ENCODE peak calls at places on chromosomes 4 and X, in five cellular contexts. X is AG09309, P is right atrium auricular region, H is left ventricle myocardium inferior, G is astrocyte of the spinal cord. Z is an unnamed sample.

GRCh38 chr4:136644279-136644678 is 888.0 kb downstream of the PCDH18 start:
- DNase-seq in X (no peak), P (no peak), G (no peak), H (no peak), Z (no peak)

GRCh38 chr4:24792552-24792951 is 2.8 kb upstream of the SOD3 start:
- DNase-seq in P (no peak), H (no peak), X (no peak), G (no peak), Z (no peak)

GRCh38 chrX:68831405-68832100 is 2.7 kb downstream of the EFNB1 start:
- DNase-seq in P (peak; percentile 51), H (no peak), X (no peak), G (no peak), Z (no peak)

GRCh38 chrX:121958886-121959285 is 911.5 kb downstream of the GLUD2 start:
- DNase-seq in X (no peak), G (peak; percentile 4), H (no peak), P (no peak), Z (peak; percentile 3)

GRCh38 chr4:99945718-99946345 is 586 bp downstream of the DNAJB14 start:
- DNase-seq in H (no peak), P (no peak), G (peak; percentile 43), X (no peak), Z (peak; percentile 27)

GRCh38 chrX:37652053-37652452 is 33.5 kb upstream of the XK start:
- DNase-seq in P (no peak), H (no peak), G (no peak), X (no peak), Z (no peak)

GRCh38 chr4:86896596-86896995 is 4.4 kb upstream of the C4orf36 start:
- DNase-seq in H (no peak), G (no peak), X (no peak), P (no peak), Z (peak; percentile 11)

GRCh38 chr4:148431401-148431800 is 10.8 kb downstream of the NR3C2 start:
- DNase-seq in H (no peak), G (no peak), X (no peak), P (no peak), Z (no peak)

GRCh38 chr4:138910914-138911336 is 104.7 kb upstream of the NOCT start:
- DNase-seq in X (no peak), H (peak; percentile 80), G (peak; percentile 88), P (peak; percentile 92), Z (peak; percentile 76)

GRCh38 chrX:75522565-75523411 is at the start of gene ZDHHC15:
- DNase-seq in X (no peak), G (peak; percentile 35), H (peak; percentile 54), P (peak; percentile 59), Z (peak; percentile 4)

GRCh38 chr4:86014599-86014998 is 345.3 kb downstream of the MAPK10 start:
- DNase-seq in X (no peak), P (no peak), H (no peak), G (peak; percentile 40), Z (no peak)

GRCh38 chr4:15784959-15785634 is 7.0 kb downstream of the CD38 start:
- DNase-seq in P (no peak), X (no peak), H (no peak), G (no peak), Z (no peak)

GRCh38 chr4:6027392-6027791 is 9.2 kb upstream of the C4orf50 start:
- DNase-seq in X (no peak), H (no peak), G (no peak), P (no peak), Z (no peak)

GRCh38 chr4:184762100-184762499 is 28.2 kb upstream of the CENPU start:
- DNase-seq in X (no peak), H (no peak), G (no peak), P (no peak), Z (no peak)

GRCh38 chrX:77668391-77669237 is 117.4 kb downstream of the ATRX start:
- DNase-seq in P (no peak), G (peak; percentile 47), X (no peak), H (no peak), Z (peak; percentile 9)

GRCh38 chr4:74318270-74318669 is 10.0 kb downstream of the EPGN start:
- DNase-seq in H (no peak), X (no peak), G (no peak), P (no peak), Z (no peak)

GRCh38 chrX:45783002-45783401 is 582.3 kb upstream of the DIPK2B start:
- DNase-seq in H (no peak), P (no peak), G (no peak), X (no peak), Z (no peak)

GRCh38 chr4:158094413-158095110 is 78.3 kb downstream of the GASK1B start:
- DNase-seq in H (no peak), X (no peak), G (peak; percentile 78), P (no peak), Z (no peak)

GRCh38 chr4:13413719-13414437 is 70.3 kb downstream of the RAB28 start:
- DNase-seq in P (no peak), G (no peak), H (no peak), X (no peak), Z (peak; percentile 36)

GRCh38 chr4:38686682-38687081 is 22.7 kb downstream of the KLF3 start:
- DNase-seq in H (no peak), G (no peak), X (no peak), P (no peak), Z (peak; percentile 23)

GRCh38 chr4:82721819-82722423 is 76.7 kb downstream of the SCD5 start:
- DNase-seq in P (no peak), X (no peak), G (no peak), H (peak; percentile 39), Z (peak; percentile 35)
- TF ChIP-seq CTCF in P (peak; percentile 58), X (peak; percentile 71), G (peak; percentile 52), H (peak; percentile 73), Z (peak; percentile 56)

GRCh38 chrX:9899640-9900075 is 67.5 kb upstream of the CLDN34 start:
- DNase-seq in G (peak; percentile 84), H (no peak), X (peak; percentile 71), P (no peak), Z (peak; percentile 83)
- H3K4me3 ChIP-seq in G (no peak overlapping the region), H (no peak overlapping the region), X (no peak overlapping the region), P (no peak overlapping the region), Z (no peak overlapping the region)

GRCh38 chrX:132171478-132171877 is 43.7 kb upstream of the FRMD7 start:
- DNase-seq in P (no peak), H (no peak), G (no peak), X (no peak), Z (no peak)
- TF ChIP-seq CTCF in P (peak; percentile 33), H (peak; percentile 41), G (no peak), X (no peak), Z (no peak)

DNA sequence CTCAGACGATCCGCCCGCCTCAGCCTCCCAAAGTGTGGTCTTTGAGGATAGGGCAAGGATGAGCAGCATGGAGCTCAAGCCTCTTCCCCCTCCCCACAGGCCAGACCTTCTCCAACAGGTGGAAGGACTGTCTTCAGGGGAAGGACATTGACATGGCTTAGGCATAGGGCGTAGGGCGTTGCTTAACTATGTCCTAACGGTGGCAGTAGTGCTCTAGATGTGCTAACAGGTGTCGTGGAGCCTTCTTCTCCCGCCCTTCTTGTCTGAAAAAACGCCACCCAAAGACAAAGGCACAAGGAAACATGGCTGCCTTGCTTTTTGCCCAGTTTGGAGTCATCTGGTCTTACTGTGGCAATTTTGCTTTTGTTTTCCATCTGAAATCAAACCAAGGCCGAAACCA is 219.8 kb downstream of the OR13H1 start:
- DNase-seq in G (peak; percentile 85), X (peak; percentile 83), H (no peak), P (peak; percentile 81), Z (peak; percentile 17)
- H3K4me3 ChIP-seq in G (peak overlapping the region; percentile 37), X (peak overlapping the region; percentile 51), H (no peak overlapping the region), P (peak overlapping the region; percentile 23), Z (no peak overlapping the region)

GRCh38 chr4:8547108-8547911 is 32.9 kb upstream of the GPR78 start:
- DNase-seq in P (no peak), G (no peak), H (no peak), X (no peak), Z (peak; percentile 41)
- TF ChIP-seq CTCF in P (peak; percentile 33), G (peak; percentile 15), H (no peak), X (peak; percentile 6), Z (peak; percentile 4)

DNA sequence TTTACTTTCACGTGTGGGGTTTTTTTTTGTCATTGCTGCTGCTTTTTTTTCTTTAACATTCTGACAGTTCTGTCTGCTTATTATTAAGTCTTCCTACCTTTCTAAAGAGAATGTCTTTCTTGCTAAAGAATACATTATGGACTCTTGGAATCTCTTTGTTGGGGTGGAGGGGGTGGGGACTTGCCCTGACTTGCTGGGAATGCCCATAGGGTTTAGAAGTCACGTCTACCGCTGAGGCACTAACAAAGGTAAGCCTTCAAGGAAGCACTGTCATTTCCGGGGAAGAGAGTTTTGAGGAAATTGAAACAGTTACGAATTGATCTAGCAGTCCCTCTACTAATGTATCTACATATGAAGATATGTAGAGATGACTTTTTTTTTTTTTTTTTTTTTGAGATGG is 19.4 kb downstream of the CD99 start:
- DNase-seq in H (no peak), X (no peak), G (no peak), P (no peak), Z (no peak)
- H3K4me3 ChIP-seq in H (peak overlapping the region; percentile 43), X (peak overlapping the region; percentile 11), G (peak overlapping the region; percentile 18), P (no peak overlapping the region), Z (peak overlapping the region; percentile 18)

GRCh38 chr4:80127870-80128419 is 54.9 kb upstream of the ANTXR2 start:
- DNase-seq in X (no peak), H (no peak), G (no peak), P (no peak), Z (no peak)

GRCh38 chr4:80126435-80126834 is 53.4 kb upstream of the ANTXR2 start:
- DNase-seq in P (no peak), X (no peak), H (no peak), G (no peak), Z (no peak)

GRCh38 chr4:80128941-80129340 is 55.9 kb upstream of the ANTXR2 start:
- DNase-seq in P (no peak), G (no peak), H (no peak), X (no peak), Z (no peak)

GRCh38 chr4:80125252-80126177 is 52.5 kb upstream of the ANTXR2 start:
- DNase-seq in H (no peak), G (peak; percentile 55), X (no peak), P (no peak), Z (peak; percentile 49)

DNA sequence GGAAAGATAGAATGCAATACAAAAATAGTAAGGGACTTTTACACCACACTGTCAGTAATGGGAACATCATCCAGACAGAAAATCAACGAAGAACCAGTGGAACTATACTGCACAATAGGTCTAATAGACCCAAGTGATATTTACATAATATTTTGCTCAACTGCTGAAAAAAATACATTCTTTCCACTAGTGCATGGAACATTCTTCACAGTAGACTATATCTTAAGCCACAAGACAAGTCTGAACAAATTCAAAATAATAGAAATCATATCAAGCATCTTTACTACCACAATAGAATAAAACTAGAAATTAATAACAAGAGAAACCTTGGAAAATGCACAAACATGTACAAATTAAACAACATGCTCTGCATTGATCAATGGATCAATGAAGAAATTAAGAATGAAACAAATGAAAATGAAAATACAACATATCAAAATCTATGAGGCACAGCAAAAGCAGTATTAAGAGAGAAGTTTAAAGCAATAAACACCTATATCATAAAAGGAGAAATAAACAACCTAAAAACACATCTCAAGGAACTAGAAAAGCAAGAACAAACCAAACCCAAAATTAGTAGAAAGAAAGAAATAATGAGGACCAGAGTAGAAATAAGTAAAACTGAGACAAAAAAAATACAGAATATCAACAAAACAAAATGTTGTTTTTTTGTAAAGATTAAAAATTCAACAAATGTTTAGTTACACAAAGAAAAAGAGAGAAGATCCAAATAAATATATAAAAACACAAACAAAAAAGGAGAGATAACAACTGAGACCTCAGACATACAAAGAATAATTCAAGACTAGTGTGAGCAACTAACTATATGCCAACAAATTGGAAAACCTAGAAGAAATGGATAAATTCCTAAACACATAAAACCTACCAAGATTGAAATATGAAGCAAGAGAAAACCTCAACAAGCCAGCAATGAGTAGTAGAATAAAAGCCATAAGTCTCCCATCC is 51.5 kb upstream of the ANTXR2 start:
- DNase-seq in H (no peak), P (no peak), X (no peak), G (no peak), Z (no peak)
- TF ChIP-seq CTCF in H (no peak), P (no peak), X (no peak), G (no peak), Z (no peak)